ENCODE peak calls at places on chromosomes 1 and 21, in ten cellular contexts. One of them, this sample, is unnamed.

GRCh38 chr1:228869312-228869824 is 134.1 kb downstream of the RHOU start:
- DNase-seq in D341Med: no peak
- DNase-seq in NCI-H345: no peak
- DNase-seq in lung microvascular endothelial cell: no peak
- DNase-seq in NCI-H524: no peak
- DNase-seq in spleen: no peak
- DNase-seq in uterus: no peak
- DNase-seq in BJ: no peak
- DNase-seq in RPMI7951: no peak
- DNase-seq in prostate gland: no peak
- DNase-seq in this sample: no peak

GRCh38 chr1:31768939-31769704 is 5.0 kb upstream of the ADGRB2 start:
- DNase-seq in D341Med: no peak
- DNase-seq in NCI-H345: peak
- DNase-seq in lung microvascular endothelial cell: no peak
- DNase-seq in NCI-H524: no peak
- DNase-seq in spleen: no peak
- DNase-seq in uterus: no peak
- DNase-seq in BJ: no peak
- DNase-seq in RPMI7951: no peak
- DNase-seq in prostate gland: no peak
- DNase-seq in this sample: no peak

GRCh38 chr1:94142022-94142421 is 21.1 kb upstream of the ABCA4 start:
- DNase-seq in D341Med: no peak
- DNase-seq in NCI-H345: no peak
- DNase-seq in lung microvascular endothelial cell: peak
- DNase-seq in NCI-H524: no peak
- DNase-seq in spleen: no peak
- DNase-seq in uterus: no peak
- DNase-seq in BJ: peak
- DNase-seq in RPMI7951: peak
- DNase-seq in prostate gland: no peak
- DNase-seq in this sample: peak

GRCh38 chr21:43012596-43012995 is 38.2 kb downstream of the PKNOX1 start:
- DNase-seq in D341Med: no peak
- DNase-seq in NCI-H345: no peak
- DNase-seq in lung microvascular endothelial cell: peak
- DNase-seq in NCI-H524: no peak
- DNase-seq in spleen: no peak
- DNase-seq in uterus: no peak
- DNase-seq in BJ: no peak
- DNase-seq in RPMI7951: no peak
- DNase-seq in prostate gland: no peak
- DNase-seq in this sample: peak

GRCh38 chr1:181818459-181818858 is 243.1 kb downstream of the ZNF648 start:
- DNase-seq in D341Med: no peak
- DNase-seq in NCI-H345: no peak
- DNase-seq in lung microvascular endothelial cell: no peak
- DNase-seq in NCI-H524: no peak
- DNase-seq in spleen: no peak
- DNase-seq in uterus: no peak
- DNase-seq in BJ: no peak
- DNase-seq in RPMI7951: no peak
- DNase-seq in prostate gland: no peak
- DNase-seq in this sample: no peak

GRCh38 chr1:29635073-29635335 is 398.7 kb downstream of the PTPRU start:
- DNase-seq in D341Med: no peak
- DNase-seq in NCI-H345: no peak
- DNase-seq in lung microvascular endothelial cell: no peak
- DNase-seq in NCI-H524: no peak
- DNase-seq in spleen: no peak
- DNase-seq in uterus: no peak
- DNase-seq in BJ: no peak
- DNase-seq in RPMI7951: no peak
- DNase-seq in prostate gland: no peak
- DNase-seq in this sample: no peak

GRCh38 chr1:41423511-41424191 is 60.8 kb downstream of the EDN2 start:
- DNase-seq in D341Med: peak
- DNase-seq in NCI-H345: no peak
- DNase-seq in lung microvascular endothelial cell: peak
- DNase-seq in NCI-H524: peak
- DNase-seq in spleen: peak
- DNase-seq in uterus: no peak
- DNase-seq in BJ: no peak
- DNase-seq in RPMI7951: no peak
- DNase-seq in prostate gland: no peak
- DNase-seq in this sample: no peak

GRCh38 chr1:94094466-94095111 is 26.4 kb downstream of the ABCA4 start:
- DNase-seq in D341Med: no peak
- DNase-seq in NCI-H345: no peak
- DNase-seq in lung microvascular endothelial cell: peak
- DNase-seq in NCI-H524: no peak
- DNase-seq in spleen: no peak
- DNase-seq in uterus: peak
- DNase-seq in BJ: no peak
- DNase-seq in RPMI7951: no peak
- DNase-seq in prostate gland: peak
- DNase-seq in this sample: peak

GRCh38 chr21:36135391-36136094 is 664 bp downstream of the CBR3 start:
- DNase-seq in D341Med: peak
- DNase-seq in NCI-H345: peak
- DNase-seq in lung microvascular endothelial cell: peak
- DNase-seq in NCI-H524: peak
- DNase-seq in spleen: peak
- DNase-seq in uterus: peak
- DNase-seq in BJ: peak
- DNase-seq in RPMI7951: peak
- DNase-seq in prostate gland: peak
- DNase-seq in this sample: peak

GRCh38 chr1:208597571-208597970 is 353.4 kb upstream of the PLXNA2 start:
- DNase-seq in D341Med: no peak
- DNase-seq in NCI-H345: no peak
- DNase-seq in lung microvascular endothelial cell: no peak
- DNase-seq in NCI-H524: no peak
- DNase-seq in spleen: no peak
- DNase-seq in uterus: no peak
- DNase-seq in BJ: no peak
- DNase-seq in RPMI7951: no peak
- DNase-seq in prostate gland: no peak
- DNase-seq in this sample: no peak

GRCh38 chr21:15210235-15210678 is 145.5 kb upstream of the NRIP1 start:
- DNase-seq in D341Med: no peak
- DNase-seq in NCI-H345: no peak
- DNase-seq in lung microvascular endothelial cell: no peak
- DNase-seq in NCI-H524: no peak
- DNase-seq in spleen: peak
- DNase-seq in uterus: no peak
- DNase-seq in BJ: no peak
- DNase-seq in RPMI7951: peak
- DNase-seq in prostate gland: no peak
- DNase-seq in this sample: peak

GRCh38 chr1:64595871-64596515 is 126.1 kb downstream of the CACHD1 start:
- DNase-seq in D341Med: no peak
- DNase-seq in NCI-H345: no peak
- DNase-seq in lung microvascular endothelial cell: no peak
- DNase-seq in NCI-H524: no peak
- DNase-seq in spleen: no peak
- DNase-seq in uterus: no peak
- DNase-seq in BJ: no peak
- DNase-seq in RPMI7951: no peak
- DNase-seq in prostate gland: no peak
- DNase-seq in this sample: no peak

GRCh38 chr1:119448112-119448511 is 33.2 kb downstream of the HSD3B2 start:
- DNase-seq in D341Med: no peak
- DNase-seq in NCI-H345: no peak
- DNase-seq in lung microvascular endothelial cell: no peak
- DNase-seq in NCI-H524: peak
- DNase-seq in spleen: no peak
- DNase-seq in uterus: no peak
- DNase-seq in BJ: no peak
- DNase-seq in RPMI7951: no peak
- DNase-seq in prostate gland: no peak
- DNase-seq in this sample: no peak

GRCh38 chr1:22794691-22795090 is 84.1 kb downstream of the EPHB2 start:
- DNase-seq in D341Med: no peak
- DNase-seq in NCI-H345: no peak
- DNase-seq in lung microvascular endothelial cell: no peak
- DNase-seq in NCI-H524: peak
- DNase-seq in spleen: no peak
- DNase-seq in uterus: no peak
- DNase-seq in BJ: no peak
- DNase-seq in RPMI7951: no peak
- DNase-seq in prostate gland: no peak
- DNase-seq in this sample: no peak

GRCh38 chr1:206447792-206448191 is 22.5 kb upstream of the IKBKE start:
- DNase-seq in D341Med: no peak
- DNase-seq in NCI-H345: no peak
- DNase-seq in lung microvascular endothelial cell: no peak
- DNase-seq in NCI-H524: no peak
- DNase-seq in spleen: no peak
- DNase-seq in uterus: no peak
- DNase-seq in BJ: no peak
- DNase-seq in RPMI7951: no peak
- DNase-seq in prostate gland: no peak
- DNase-seq in this sample: no peak

GRCh38 chr21:35083246-35083645 is 34.1 kb upstream of the RUNX1 start:
- DNase-seq in D341Med: no peak
- DNase-seq in NCI-H345: no peak
- DNase-seq in lung microvascular endothelial cell: no peak
- DNase-seq in NCI-H524: no peak
- DNase-seq in spleen: no peak
- DNase-seq in uterus: no peak
- DNase-seq in BJ: no peak
- DNase-seq in RPMI7951: no peak
- DNase-seq in prostate gland: no peak
- DNase-seq in this sample: no peak

GRCh38 chr1:110636149-110636935 is 30.2 kb upstream of the KCNA2 start:
- DNase-seq in D341Med: no peak
- DNase-seq in NCI-H345: no peak
- DNase-seq in lung microvascular endothelial cell: no peak
- DNase-seq in NCI-H524: no peak
- DNase-seq in spleen: no peak
- DNase-seq in uterus: no peak
- DNase-seq in BJ: no peak
- DNase-seq in RPMI7951: no peak
- DNase-seq in prostate gland: no peak
- DNase-seq in this sample: no peak

GRCh38 chr1:222521299-222522104 is 26.4 kb downstream of the HHIPL2 start:
- DNase-seq in D341Med: no peak
- DNase-seq in NCI-H345: no peak
- DNase-seq in lung microvascular endothelial cell: peak
- DNase-seq in NCI-H524: no peak
- DNase-seq in spleen: no peak
- DNase-seq in uterus: no peak
- DNase-seq in BJ: no peak
- DNase-seq in RPMI7951: peak
- DNase-seq in prostate gland: no peak
- DNase-seq in this sample: peak

GRCh38 chr1:61436016-61436415 is 288.9 kb downstream of the TM2D1 start:
- DNase-seq in D341Med: no peak
- DNase-seq in NCI-H345: no peak
- DNase-seq in lung microvascular endothelial cell: peak
- DNase-seq in NCI-H524: peak
- DNase-seq in spleen: no peak
- DNase-seq in uterus: no peak
- DNase-seq in BJ: no peak
- DNase-seq in RPMI7951: no peak
- DNase-seq in prostate gland: no peak
- DNase-seq in this sample: no peak

GRCh38 chr1:159171254-159171687 is at the start of gene CADM3:
- DNase-seq in D341Med: peak
- DNase-seq in NCI-H345: peak
- DNase-seq in lung microvascular endothelial cell: no peak
- DNase-seq in NCI-H524: peak
- DNase-seq in spleen: peak
- DNase-seq in uterus: no peak
- DNase-seq in BJ: no peak
- DNase-seq in RPMI7951: no peak
- DNase-seq in prostate gland: no peak
- DNase-seq in this sample: no peak

GRCh38 chr1:205493241-205494085 is 11.0 kb upstream of the CDK18 start:
- DNase-seq in D341Med: no peak
- DNase-seq in NCI-H345: peak
- DNase-seq in lung microvascular endothelial cell: peak
- DNase-seq in NCI-H524: peak
- DNase-seq in spleen: no peak
- DNase-seq in uterus: peak
- DNase-seq in BJ: peak
- DNase-seq in RPMI7951: peak
- DNase-seq in prostate gland: no peak
- DNase-seq in this sample: peak

GRCh38 chr1:184691719-184692324 is 62.8 kb downstream of the EDEM3 start:
- DNase-seq in D341Med: peak
- DNase-seq in NCI-H345: peak
- DNase-seq in lung microvascular endothelial cell: peak
- DNase-seq in NCI-H524: peak
- DNase-seq in spleen: no peak
- DNase-seq in uterus: peak
- DNase-seq in BJ: peak
- DNase-seq in RPMI7951: peak
- DNase-seq in prostate gland: peak
- DNase-seq in this sample: peak

GRCh38 chr1:167541610-167542009 is 12.0 kb downstream of the CREG1 start:
- DNase-seq in D341Med: no peak
- DNase-seq in NCI-H345: no peak
- DNase-seq in lung microvascular endothelial cell: peak
- DNase-seq in NCI-H524: no peak
- DNase-seq in spleen: no peak
- DNase-seq in uterus: no peak
- DNase-seq in BJ: no peak
- DNase-seq in RPMI7951: no peak
- DNase-seq in prostate gland: no peak
- DNase-seq in this sample: peak

GRCh38 chr1:116772648-116773045 is 18.4 kb downstream of the CD2 start:
- DNase-seq in D341Med: no peak
- DNase-seq in NCI-H345: no peak
- DNase-seq in lung microvascular endothelial cell: peak
- DNase-seq in NCI-H524: no peak
- DNase-seq in spleen: no peak
- DNase-seq in uterus: no peak
- DNase-seq in BJ: no peak
- DNase-seq in RPMI7951: peak
- DNase-seq in prostate gland: no peak
- DNase-seq in this sample: peak

GRCh38 chr1:228794173-228794572 is 58.9 kb downstream of the RHOU start:
- DNase-seq in D341Med: no peak
- DNase-seq in NCI-H345: no peak
- DNase-seq in lung microvascular endothelial cell: no peak
- DNase-seq in NCI-H524: no peak
- DNase-seq in spleen: no peak
- DNase-seq in uterus: no peak
- DNase-seq in BJ: no peak
- DNase-seq in RPMI7951: no peak
- DNase-seq in prostate gland: no peak
- DNase-seq in this sample: peak

GRCh38 chr1:82837261-82837660 is 1036.5 kb downstream of the ADGRL2 start:
- DNase-seq in D341Med: no peak
- DNase-seq in NCI-H345: no peak
- DNase-seq in lung microvascular endothelial cell: no peak
- DNase-seq in NCI-H524: no peak
- DNase-seq in spleen: no peak
- DNase-seq in uterus: no peak
- DNase-seq in BJ: no peak
- DNase-seq in RPMI7951: no peak
- DNase-seq in prostate gland: no peak
- DNase-seq in this sample: peak

GRCh38 chr1:109269981-109270622 is 12.8 kb downstream of the PSRC1 start:
- DNase-seq in D341Med: no peak
- DNase-seq in NCI-H345: no peak
- DNase-seq in lung microvascular endothelial cell: no peak
- DNase-seq in NCI-H524: no peak
- DNase-seq in spleen: peak
- DNase-seq in uterus: no peak
- DNase-seq in BJ: no peak
- DNase-seq in RPMI7951: no peak
- DNase-seq in prostate gland: no peak
- DNase-seq in this sample: no peak

GRCh38 chr1:238252033-238252802 is 361.5 kb upstream of the ZP4 start:
- DNase-seq in D341Med: peak
- DNase-seq in NCI-H345: no peak
- DNase-seq in lung microvascular endothelial cell: peak
- DNase-seq in NCI-H524: peak
- DNase-seq in spleen: no peak
- DNase-seq in uterus: peak
- DNase-seq in BJ: no peak
- DNase-seq in RPMI7951: peak
- DNase-seq in prostate gland: no peak
- DNase-seq in this sample: peak